ENCODE peak calls at places on chromosome 5, in ten cellular contexts. A, L, Y, P, D, Z, T, W, O and M are unnamed samples.

GRCh38 chr5:36079200-36079761 is 12.6 kb upstream of the UGT3A2 start:
- DNase-seq in A (peak; percentile 28), L (no peak), Y (peak; percentile 45), P (peak; percentile 59), D (peak; percentile 82), Z (peak; percentile 44), T (peak; percentile 64), W (peak; percentile 92), O (peak; percentile 86), M (peak; percentile 5)

GRCh38 chr5:2904399-2904798 is 152.9 kb upstream of the IRX2 start:
- DNase-seq in A (no peak), L (no peak), Y (no peak), P (no peak), D (no peak), Z (no peak), T (no peak), W (no peak), O (no peak), M (no peak)

GRCh38 chr5:135053989-135054388 is 20.0 kb upstream of the PITX1 start:
- DNase-seq in A (no peak), L (no peak), Y (no peak), P (no peak), D (no peak), Z (no peak), T (no peak), W (no peak), O (no peak), M (no peak)

GRCh38 chr5:24823625-24824024 is 178.8 kb upstream of the CDH10 start:
- DNase-seq in A (no peak), L (no peak), Y (no peak), P (no peak), D (peak; percentile 87), Z (no peak), T (no peak), W (no peak), O (no peak), M (no peak)

GRCh38 chr5:109199294-109199693 is 210.5 kb downstream of the PJA2 start:
- DNase-seq in A (no peak), L (no peak), Y (no peak), P (no peak), D (no peak), Z (no peak), T (no peak), W (no peak), O (no peak), M (no peak)

GRCh38 chr5:150077996-150078801 is 8.2 kb downstream of the CSF1R start:
- DNase-seq in A (peak; percentile 6), L (peak; percentile 3), Y (no peak), P (no peak), D (no peak), Z (no peak), T (no peak), W (no peak), O (no peak), M (no peak)

GRCh38 chr5:149113669-149114068 is 27.6 kb upstream of the ABLIM3 start:
- DNase-seq in A (no peak), L (no peak), Y (no peak), P (peak; percentile 72), D (peak; percentile 99), Z (peak; percentile 84), T (no peak), W (no peak), O (no peak), M (peak; percentile 72)

GRCh38 chr5:122163151-122164069 is 34.1 kb downstream of the ZNF474 start:
- DNase-seq in A (no peak), L (no peak), Y (no peak), P (peak; percentile 90), D (peak; percentile 71), Z (peak; percentile 95), T (no peak), W (no peak), O (peak; percentile 87), M (peak; percentile 88)

GRCh38 chr5:73431204-73431851 is 17.2 kb downstream of the FOXD1 start:
- DNase-seq in A (no peak), L (no peak), Y (no peak), P (no peak), D (no peak), Z (no peak), T (no peak), W (no peak), O (no peak), M (no peak)

GRCh38 chr5:149938272-149938671 is 6.3 kb downstream of the PDE6A start:
- DNase-seq in A (peak; percentile 86), L (no peak), Y (peak; percentile 83), P (peak; percentile 33), D (peak; percentile 100), Z (peak; percentile 50), T (no peak), W (no peak), O (peak; percentile 59), M (peak; percentile 59)

GRCh38 chr5:102130386-102130785 is 165.7 kb downstream of the SLCO4C1 start:
- DNase-seq in A (no peak), L (no peak), Y (no peak), P (no peak), D (no peak), Z (no peak), T (no peak), W (no peak), O (no peak), M (no peak)

GRCh38 chr5:166535641-166536040 is 1755.8 kb upstream of the WWC1 start:
- DNase-seq in A (no peak), L (no peak), Y (no peak), P (no peak), D (no peak), Z (no peak), T (no peak), W (no peak), O (no peak), M (no peak)

GRCh38 chr5:141848771-141849370 is 29.3 kb downstream of the PCDH1 start:
- DNase-seq in A (peak; percentile 89), L (peak; percentile 40), Y (peak; percentile 86), P (peak; percentile 40), D (peak; percentile 94), Z (peak; percentile 66), T (peak; percentile 36), W (peak; percentile 95), O (no peak), M (no peak)

GRCh38 chr5:158382473-158382872 is 523.5 kb upstream of the CLINT1 start:
- DNase-seq in A (peak; percentile 40), L (peak; percentile 27), Y (peak; percentile 54), P (peak; percentile 97), D (peak; percentile 97), Z (peak; percentile 97), T (peak; percentile 38), W (peak; percentile 15), O (peak; percentile 1), M (peak; percentile 95)

GRCh38 chr5:72452515-72453259 is 54.5 kb downstream of the ZNF366 start:
- DNase-seq in A (peak; percentile 80), L (no peak), Y (peak; percentile 78), P (peak; percentile 92), D (peak; percentile 77), Z (peak; percentile 72), T (no peak), W (no peak), O (no peak), M (peak; percentile 78)

GRCh38 chr5:10902145-10902544 is 141.1 kb upstream of the DAP start:
- DNase-seq in A (no peak), L (no peak), Y (no peak), P (peak; percentile 67), D (peak; percentile 73), Z (peak; percentile 87), T (no peak), W (no peak), O (no peak), M (peak; percentile 34)

GRCh38 chr5:75567710-75568109 is 43.5 kb upstream of the ANKDD1B start:
- DNase-seq in A (no peak), L (peak; percentile 28), Y (no peak), P (peak; percentile 20), D (peak; percentile 73), Z (peak; percentile 64), T (peak; percentile 53), W (no peak), O (peak; percentile 43), M (no peak)
- H3K4me3 ChIP-seq in A (no peak overlapping the region), L (no peak overlapping the region), Y (no peak overlapping the region), P (no peak overlapping the region), D (peak overlapping the region; percentile 39), Z (no peak overlapping the region), T (peak overlapping the region; percentile 54), W (no peak overlapping the region), O (peak overlapping the region; percentile 11), M (no peak overlapping the region)

GRCh38 chr5:14671414-14671813 is 6.9 kb downstream of the OTULIN start:
- DNase-seq in A (no peak), L (no peak), Y (no peak), P (no peak), D (peak; percentile 56), Z (peak; percentile 71), T (peak; percentile 54), W (no peak), O (no peak), M (no peak)
- H3K4me3 ChIP-seq in A (no peak overlapping the region), L (no peak overlapping the region), Y (no peak overlapping the region), P (no peak overlapping the region), D (no peak overlapping the region), Z (no peak overlapping the region), T (peak overlapping the region; percentile 55), W (no peak overlapping the region), O (no peak overlapping the region), M (no peak overlapping the region)

GRCh38 chr5:61532983-61533382 is 200.9 kb downstream of the ZSWIM6 start:
- DNase-seq in A (no peak), L (no peak), Y (no peak), P (no peak), D (no peak), Z (no peak), T (no peak), W (no peak), O (no peak), M (no peak)

GRCh38 chr5:61534481-61535267 is 202.6 kb downstream of the ZSWIM6 start:
- DNase-seq in A (no peak), L (no peak), Y (no peak), P (no peak), D (no peak), Z (no peak), T (peak; percentile 78), W (no peak), O (no peak), M (no peak)

GRCh38 chr5:61538722-61539501 is 206.9 kb downstream of the ZSWIM6 start:
- DNase-seq in A (no peak), L (no peak), Y (no peak), P (no peak), D (peak; percentile 70), Z (no peak), T (no peak), W (no peak), O (no peak), M (no peak)

DNA sequence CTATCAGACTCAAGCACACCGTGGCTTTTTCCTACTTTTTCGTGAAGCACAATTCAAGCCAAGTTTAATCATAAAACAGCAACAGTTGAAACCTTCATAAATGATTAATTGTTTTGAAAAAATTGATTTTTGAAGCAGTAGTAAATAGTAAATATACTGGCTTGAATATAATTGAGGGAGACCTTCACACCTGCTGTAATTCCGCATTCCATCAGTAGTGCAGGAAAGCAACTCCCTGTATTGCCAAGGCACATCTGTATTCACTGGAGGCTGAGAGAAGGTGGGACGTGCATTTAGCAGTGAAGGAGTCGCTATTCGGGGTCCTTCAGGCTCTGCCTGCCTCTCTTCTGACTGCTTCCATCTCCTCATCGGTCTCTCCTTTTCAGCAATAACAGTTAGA is 203.8 kb downstream of the ZSWIM6 start:
- DNase-seq in A (no peak), L (no peak), Y (no peak), P (no peak), D (no peak), Z (no peak), T (no peak), W (peak; percentile 10), O (no peak), M (no peak)
- H3K4me3 ChIP-seq in A (no peak overlapping the region), L (no peak overlapping the region), Y (no peak overlapping the region), P (no peak overlapping the region), D (no peak overlapping the region), Z (no peak overlapping the region), T (no peak overlapping the region), W (no peak overlapping the region), O (no peak overlapping the region), M (no peak overlapping the region)

GRCh38 chr5:29229461-29229860 is 1964.0 kb upstream of the CDH6 start:
- DNase-seq in A (no peak), L (no peak), Y (no peak), P (no peak), D (no peak), Z (no peak), T (no peak), W (no peak), O (no peak), M (no peak)
- H3K4me3 ChIP-seq in A (no peak overlapping the region), L (no peak overlapping the region), Y (no peak overlapping the region), P (no peak overlapping the region), D (no peak overlapping the region), Z (no peak overlapping the region), T (no peak overlapping the region), W (no peak overlapping the region), O (no peak overlapping the region), M (no peak overlapping the region)